ENCODE peak calls at places on chromosomes 2 and 18, in four cellular contexts. One of them, this sample, is unnamed.

GRCh38 chr2:102137138-102137537 is 5.4 kb upstream of the IL1R1 start:
- DNase-seq in stomach: no peak
- DNase-seq in HepG2: no peak
- DNase-seq in transverse colon: no peak
- DNase-seq in this sample: no peak

GRCh38 chr2:108594132-108594981 is 60.1 kb downstream of the LIMS1 start:
- DNase-seq in stomach: no peak
- DNase-seq in HepG2: peak
- DNase-seq in transverse colon: no peak
- DNase-seq in this sample: no peak

GRCh38 chr18:54117853-54118773 is 106.4 kb downstream of the MBD2 start:
- DNase-seq in stomach: no peak
- DNase-seq in HepG2: no peak
- DNase-seq in transverse colon: no peak
- DNase-seq in this sample: no peak

GRCh38 chr18:36745219-36745975 is 83.4 kb downstream of the TPGS2 start:
- DNase-seq in stomach: no peak
- DNase-seq in HepG2: no peak
- DNase-seq in transverse colon: no peak
- DNase-seq in this sample: no peak

GRCh38 chr2:228698963-228699362 is 517.5 kb upstream of the SPHKAP start:
- DNase-seq in stomach: no peak
- DNase-seq in HepG2: no peak
- DNase-seq in transverse colon: no peak
- DNase-seq in this sample: no peak

GRCh38 chr2:167294775-167295140 is 406.5 kb downstream of the XIRP2 start:
- DNase-seq in stomach: no peak
- DNase-seq in HepG2: no peak
- DNase-seq in transverse colon: no peak
- DNase-seq in this sample: no peak

GRCh38 chr2:221342388-221342787 is 229.7 kb downstream of the EPHA4 start:
- DNase-seq in stomach: no peak
- DNase-seq in HepG2: no peak
- DNase-seq in transverse colon: no peak
- DNase-seq in this sample: no peak

GRCh38 chr2:67215214-67215613 is 181.9 kb upstream of the ETAA1 start:
- DNase-seq in stomach: peak
- DNase-seq in HepG2: peak
- DNase-seq in transverse colon: peak
- DNase-seq in this sample: no peak

GRCh38 chr2:6865346-6866238 is at the start of gene CMPK2:
- DNase-seq in stomach: peak
- DNase-seq in HepG2: peak
- DNase-seq in transverse colon: peak
- DNase-seq in this sample: no peak

GRCh38 chr18:66632771-66633170 is 28.9 kb upstream of the CDH19 start:
- DNase-seq in stomach: no peak
- DNase-seq in HepG2: no peak
- DNase-seq in transverse colon: no peak
- DNase-seq in this sample: no peak

GRCh38 chr2:97766567-97766966 is 53.2 kb downstream of the ZAP70 start:
- DNase-seq in stomach: peak
- DNase-seq in HepG2: no peak
- DNase-seq in transverse colon: no peak
- DNase-seq in this sample: no peak

GRCh38 chr2:69292326-69292725 is 94.7 kb downstream of the GFPT1 start:
- DNase-seq in stomach: no peak
- DNase-seq in HepG2: no peak
- DNase-seq in transverse colon: no peak
- DNase-seq in this sample: no peak

GRCh38 chr18:596288-596881 is 403 bp upstream of the CLUL1 start:
- DNase-seq in stomach: no peak
- DNase-seq in HepG2: peak
- DNase-seq in transverse colon: no peak
- DNase-seq in this sample: no peak

GRCh38 chr2:50752228-50752627 is 279.7 kb downstream of the NRXN1 start:
- DNase-seq in stomach: no peak
- DNase-seq in HepG2: no peak
- DNase-seq in transverse colon: no peak
- DNase-seq in this sample: no peak

GRCh38 chr2:217086038-217086522 is 226.2 kb upstream of the TNP1 start:
- DNase-seq in stomach: no peak
- DNase-seq in HepG2: no peak
- DNase-seq in transverse colon: no peak
- DNase-seq in this sample: no peak

GRCh38 chr18:26544459-26544858 is 3.9 kb downstream of the KCTD1 start:
- DNase-seq in stomach: no peak
- DNase-seq in HepG2: no peak
- DNase-seq in transverse colon: no peak
- DNase-seq in this sample: no peak

GRCh38 chr2:24084386-24085375 is at the start of gene TP53I3:
- DNase-seq in stomach: peak
- DNase-seq in HepG2: peak
- DNase-seq in transverse colon: peak
- DNase-seq in this sample: no peak

GRCh38 chr2:85844486-85844885 is 44.3 kb downstream of the ST3GAL5 start:
- DNase-seq in stomach: no peak
- DNase-seq in HepG2: no peak
- DNase-seq in transverse colon: no peak
- DNase-seq in this sample: no peak

GRCh38 chr2:29663266-29663665 is 258.1 kb downstream of the ALK start:
- DNase-seq in stomach: no peak
- DNase-seq in HepG2: no peak
- DNase-seq in transverse colon: no peak
- DNase-seq in this sample: no peak

GRCh38 chr18:35267161-35267651 is 22.8 kb downstream of the ZSCAN30 start:
- DNase-seq in stomach: peak
- DNase-seq in HepG2: no peak
- DNase-seq in transverse colon: peak
- DNase-seq in this sample: no peak

GRCh38 chr18:5388896-5389295 is 93.4 kb upstream of the ZBTB14 start:
- DNase-seq in stomach: no peak
- DNase-seq in HepG2: no peak
- DNase-seq in transverse colon: no peak
- DNase-seq in this sample: no peak

GRCh38 chr2:227849906-227850305 is 21.5 kb upstream of the DAW1 start:
- DNase-seq in stomach: no peak
- DNase-seq in HepG2: no peak
- DNase-seq in transverse colon: no peak
- DNase-seq in this sample: no peak

GRCh38 chr18:49898421-49898820 is 85.1 kb upstream of the ACAA2 start:
- DNase-seq in stomach: peak
- DNase-seq in HepG2: peak
- DNase-seq in transverse colon: peak
- DNase-seq in this sample: peak

GRCh38 chr18:34592961-34593382 is 117.1 kb upstream of the DTNA start:
- DNase-seq in stomach: peak
- DNase-seq in HepG2: no peak
- DNase-seq in transverse colon: peak
- DNase-seq in this sample: no peak

GRCh38 chr2:173054466-173054865 is 21.2 kb upstream of the MAP3K20 start:
- DNase-seq in stomach: no peak
- DNase-seq in HepG2: peak
- DNase-seq in transverse colon: no peak
- DNase-seq in this sample: no peak

GRCh38 chr18:61153571-61153970 is 179.7 kb upstream of the CDH20 start:
- DNase-seq in stomach: no peak
- DNase-seq in HepG2: no peak
- DNase-seq in transverse colon: no peak
- DNase-seq in this sample: no peak

DNA sequence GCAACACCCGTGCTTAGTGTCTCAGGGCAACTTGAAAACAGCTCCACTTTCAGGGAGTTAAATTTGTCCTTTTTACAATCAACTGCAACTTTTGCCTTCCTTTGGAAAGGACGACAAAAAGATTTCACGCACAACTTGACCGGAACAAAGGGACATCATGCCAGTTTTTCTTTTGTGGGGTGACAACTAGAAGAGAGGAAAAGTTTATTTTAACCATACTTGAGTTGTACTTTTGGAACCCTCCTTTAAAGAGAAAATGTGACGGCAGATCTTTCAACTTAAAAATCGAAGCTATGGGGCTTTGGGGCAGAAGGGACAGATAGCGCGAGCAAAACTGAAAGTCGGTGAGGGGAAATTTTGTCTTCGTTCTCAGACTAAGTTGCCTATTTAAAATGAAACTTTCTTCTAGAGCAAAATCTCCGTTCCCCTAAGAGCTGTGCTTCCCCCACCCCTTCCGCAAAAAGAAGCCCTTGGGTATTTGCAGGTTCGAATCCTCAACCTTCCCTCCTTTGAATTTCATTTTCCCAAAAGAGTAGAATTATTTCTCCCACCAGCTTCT is 5.5 kb upstream of the ONECUT2 start:
- DNase-seq in stomach: no peak
- DNase-seq in HepG2: no peak
- DNase-seq in transverse colon: no peak
- DNase-seq in this sample: no peak
- TF ChIP-seq POLR2AphosphoS5 in stomach: no peak
- TF ChIP-seq POLR2AphosphoS5 in HepG2: no peak
- TF ChIP-seq POLR2AphosphoS5 in transverse colon: no peak
- TF ChIP-seq POLR2AphosphoS5 in this sample: no peak

GRCh38 chr2:105397959-105398521 is 811 bp downstream of the FHL2 start:
- DNase-seq in stomach: no peak
- DNase-seq in HepG2: no peak
- DNase-seq in transverse colon: no peak
- DNase-seq in this sample: no peak
- H3K27ac ChIP-seq in stomach: peak
- H3K27ac ChIP-seq in HepG2: no peak
- H3K27ac ChIP-seq in transverse colon: peak
- H3K27ac ChIP-seq in this sample: no peak

DNA sequence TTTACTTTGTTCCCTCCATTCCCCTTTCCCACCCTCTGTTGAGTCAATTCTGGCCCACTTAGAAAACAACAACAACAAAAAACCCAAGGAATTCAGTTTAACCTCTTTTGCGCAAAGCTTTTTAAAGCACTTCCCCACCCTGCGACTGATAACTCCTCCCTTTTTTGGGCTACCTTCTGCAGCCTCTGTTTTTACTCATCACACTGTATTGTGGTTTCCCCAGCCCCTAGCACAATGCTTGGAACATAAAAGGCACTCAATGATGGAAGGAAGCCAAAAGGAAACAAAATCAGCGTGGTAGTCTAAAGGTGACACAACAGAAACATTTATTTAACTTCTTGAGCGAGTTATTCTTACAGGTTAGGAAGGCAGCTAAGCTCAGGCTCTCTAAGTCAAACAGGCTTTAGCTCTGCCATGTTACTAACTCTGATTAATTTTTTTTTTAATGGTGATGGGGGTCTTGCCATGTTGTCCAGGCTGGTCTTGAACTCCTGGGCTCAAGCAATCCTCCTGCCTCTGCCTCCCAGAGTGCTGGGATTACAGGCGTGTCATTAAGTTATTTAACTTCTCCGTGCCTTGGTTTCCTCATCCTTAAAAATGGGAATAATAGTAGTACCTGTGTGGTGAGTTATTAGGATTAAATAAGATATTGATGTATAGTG is 1.3 kb downstream of the CEP68 start:
- DNase-seq in stomach: no peak
- DNase-seq in HepG2: peak
- DNase-seq in transverse colon: no peak
- DNase-seq in this sample: no peak
- TF ChIP-seq POLR2AphosphoS5 in stomach: no peak
- TF ChIP-seq POLR2AphosphoS5 in HepG2: no peak
- TF ChIP-seq POLR2AphosphoS5 in transverse colon: peak
- TF ChIP-seq POLR2AphosphoS5 in this sample: no peak

GRCh38 chr2:32807662-32808061 is 139.1 kb upstream of the LTBP1 start:
- DNase-seq in stomach: no peak
- DNase-seq in HepG2: no peak
- DNase-seq in transverse colon: no peak
- DNase-seq in this sample: no peak

GRCh38 chr2:32802877-32803276 is 143.9 kb upstream of the LTBP1 start:
- DNase-seq in stomach: no peak
- DNase-seq in HepG2: no peak
- DNase-seq in transverse colon: no peak
- DNase-seq in this sample: no peak

GRCh38 chr2:32804205-32804604 is 142.5 kb upstream of the LTBP1 start:
- DNase-seq in stomach: no peak
- DNase-seq in HepG2: no peak
- DNase-seq in transverse colon: no peak
- DNase-seq in this sample: no peak

GRCh38 chr2:32805104-32806095 is 141.4 kb upstream of the LTBP1 start:
- DNase-seq in stomach: no peak
- DNase-seq in HepG2: peak
- DNase-seq in transverse colon: no peak
- DNase-seq in this sample: no peak

DNA sequence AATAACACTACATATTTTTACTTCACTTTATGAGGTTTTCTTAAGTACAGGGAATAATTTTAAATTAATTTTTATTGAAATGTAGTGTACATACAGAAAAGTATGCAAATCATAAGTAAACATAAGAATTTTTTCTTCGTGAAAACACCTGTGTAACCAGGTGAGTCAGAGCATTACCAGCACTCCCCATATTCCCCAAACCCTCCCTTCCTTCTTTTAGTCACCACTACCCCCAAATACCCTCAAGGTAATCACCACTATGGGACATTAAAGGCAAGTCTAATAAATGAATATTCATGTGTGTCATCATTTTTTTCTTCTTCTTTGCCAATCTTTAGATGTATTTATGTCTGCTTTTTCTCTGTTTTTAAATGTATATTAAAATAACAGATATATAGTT is 139.9 kb upstream of the LTBP1 start:
- DNase-seq in stomach: no peak
- DNase-seq in HepG2: no peak
- DNase-seq in transverse colon: no peak
- DNase-seq in this sample: no peak
- H3K27ac ChIP-seq in stomach: no peak
- H3K27ac ChIP-seq in HepG2: no peak
- H3K27ac ChIP-seq in transverse colon: no peak
- H3K27ac ChIP-seq in this sample: no peak

This sample was measured in SK-N-MC.